ENCODE peak calls at places on chromosome 9, in four cellular contexts. S, N, O and K are unnamed samples. For H3K9me3 and H3K27me3, the result is how much of the 10 kb centered on the place peaks cover.

GRCh38 chr9:135151905-135152304 is 64.4 kb downstream of the OLFM1 start:
- DNase-seq in N (no peak), O (no peak), S (no peak), K (no peak)

GRCh38 chr9:136808075-136808780 is 480 bp downstream of the RABL6 start:
- DNase-seq in O (peak), S (no peak), N (no peak), K (peak)

GRCh38 chr9:127336708-127337352 is 60.1 kb upstream of the SLC2A8 start:
- DNase-seq in O (no peak), N (peak), S (no peak), K (no peak)

GRCh38 chr9:77601476-77602056 is 46.6 kb downstream of the GNA14 start:
- DNase-seq in N (no peak), S (no peak), O (no peak), K (no peak)

GRCh38 chr9:31608881-31609280 is 775.6 kb upstream of the ACO1 start:
- DNase-seq in O (no peak), N (no peak), S (no peak), K (no peak)

GRCh38 chr9:80866121-80866520 is 823.2 kb downstream of the TLE1 start:
- DNase-seq in N (no peak), S (no peak), O (no peak), K (no peak)

GRCh38 chr9:70410368-70410767 is 4.1 kb downstream of the KLF9 start:
- DNase-seq in S (no peak), O (no peak), N (no peak), K (peak)

GRCh38 chr9:37229882-37230482 is 109.6 kb downstream of the ZCCHC7 start:
- DNase-seq in O (no peak), S (no peak), N (no peak), K (no peak)

GRCh38 chr9:77834898-77835505 is 186.9 kb upstream of the GNA14 start:
- DNase-seq in O (no peak), S (no peak), N (no peak), K (no peak)

GRCh38 chr9:77495834-77496671 is 152.1 kb downstream of the GNA14 start:
- DNase-seq in N (no peak), O (no peak), S (no peak), K (no peak)

GRCh38 chr9:73446306-73446705 is 294.6 kb downstream of the ANXA1 start:
- DNase-seq in O (no peak), S (no peak), N (no peak), K (no peak)

GRCh38 chr9:23492126-23493002 is 333.7 kb downstream of the ELAVL2 start:
- DNase-seq in O (no peak), S (no peak), N (no peak), K (no peak)

GRCh38 chr9:68844623-68845612 is 139.9 kb downstream of the PIP5K1B start:
- DNase-seq in O (no peak), N (peak), S (no peak), K (no peak)

GRCh38 chr9:69975681-69976080 is 68.0 kb upstream of the MAMDC2 start:
- DNase-seq in N (no peak), O (no peak), S (no peak), K (no peak)

GRCh38 chr9:127896395-127897193 is 2.8 kb downstream of the ST6GALNAC6 start:
- DNase-seq in N (no peak), S (no peak), O (no peak), K (no peak)

GRCh38 chr9:88949425-88949824 is 41.8 kb upstream of the S1PR3 start:
- DNase-seq in O (no peak), S (no peak), N (no peak), K (no peak)

GRCh38 chr9:77469515-77470197 is 178.5 kb downstream of the GNA14 start:
- DNase-seq in S (no peak), N (no peak), O (no peak), K (no peak)

GRCh38 chr9:23821400-23822181 is 4.4 kb downstream of the ELAVL2 start:
- DNase-seq in S (no peak), O (no peak), N (no peak), K (no peak)

GRCh38 chr9:18490591-18491370 is 16.8 kb downstream of the ADAMTSL1 start:
- DNase-seq in N (peak), S (no peak), O (no peak), K (no peak)

GRCh38 chr9:715310-715709 is 126.2 kb upstream of the DMRT1 start:
- DNase-seq in O (no peak), S (no peak), N (peak), K (no peak)

GRCh38 chr9:121709798-121710197 is 58.4 kb downstream of the DAB2IP start:
- DNase-seq in S (no peak), N (no peak), O (no peak), K (no peak)

GRCh38 chr9:136187683-136188586 is 17.0 kb downstream of the LHX3 start:
- DNase-seq in N (no peak), S (no peak), O (no peak), K (no peak)

GRCh38 chr9:114369567-114370240 is 18.1 kb downstream of the AKNA start:
- DNase-seq in O (no peak), S (no peak), N (no peak), K (no peak)

GRCh38 chr9:28270156-28270555 is 696.9 kb upstream of the C9orf72 start:
- DNase-seq in N (no peak), O (no peak), S (no peak), K (no peak)

GRCh38 chr9:79477955-79478751 is 93.6 kb upstream of the TLE4 start:
- DNase-seq in O (no peak), N (peak), S (no peak), K (no peak)

GRCh38 chr9:86792136-86792535 is 155.2 kb downstream of the GAS1 start:
- DNase-seq in O (no peak), N (no peak), S (no peak), K (no peak)

GRCh38 chr9:120663950-120664349 is 50.3 kb downstream of the MEGF9 start:
- DNase-seq in S (no peak), O (no peak), N (no peak), K (no peak)

GRCh38 chr9:96139592-96140251 is 162.3 kb downstream of the HSD17B3 start:
- DNase-seq in O (no peak), S (no peak), N (peak), K (no peak)

GRCh38 chr9:81420024-81420423 is 269.3 kb downstream of the TLE1 start:
- DNase-seq in N (no peak), O (no peak), S (no peak), K (no peak)

GRCh38 chr9:115845648-115846312 is 307.8 kb upstream of the PAPPA start:
- DNase-seq in O (no peak), N (no peak), S (no peak), K (no peak)

GRCh38 chr9:20753761-20754160 is 69.7 kb downstream of the FOCAD start:
- DNase-seq in O (no peak), S (no peak), N (no peak), K (no peak)

GRCh38 chr9:128155736-128156500 is 4.1 kb upstream of the BBLN start:
- DNase-seq in N (no peak), O (no peak), S (no peak), K (no peak)

GRCh38 chr9:121748727-121749546 is 97.5 kb downstream of the DAB2IP start:
- DNase-seq in N (no peak), O (no peak), S (no peak), K (no peak)

GRCh38 chr9:15357050-15357653 is 50.1 kb upstream of the TTC39B start:
- DNase-seq in N (no peak), S (peak), O (peak), K (peak)

GRCh38 chr9:108639736-108640135 is 216.1 kb downstream of the ACTL7B start:
- DNase-seq in S (no peak), N (no peak), O (no peak), K (no peak)

GRCh38 chr9:108640211-108640610 is 215.6 kb downstream of the ACTL7B start:
- DNase-seq in O (no peak), N (no peak), S (no peak), K (no peak)

GRCh38 chr9:108643756-108644510 is 211.9 kb downstream of the ACTL7B start:
- DNase-seq in O (no peak), N (no peak), S (no peak), K (no peak)

GRCh38 chr9:108650826-108651225 is 205.0 kb downstream of the ACTL7B start:
- DNase-seq in N (no peak), S (no peak), O (no peak), K (no peak)

DNA sequence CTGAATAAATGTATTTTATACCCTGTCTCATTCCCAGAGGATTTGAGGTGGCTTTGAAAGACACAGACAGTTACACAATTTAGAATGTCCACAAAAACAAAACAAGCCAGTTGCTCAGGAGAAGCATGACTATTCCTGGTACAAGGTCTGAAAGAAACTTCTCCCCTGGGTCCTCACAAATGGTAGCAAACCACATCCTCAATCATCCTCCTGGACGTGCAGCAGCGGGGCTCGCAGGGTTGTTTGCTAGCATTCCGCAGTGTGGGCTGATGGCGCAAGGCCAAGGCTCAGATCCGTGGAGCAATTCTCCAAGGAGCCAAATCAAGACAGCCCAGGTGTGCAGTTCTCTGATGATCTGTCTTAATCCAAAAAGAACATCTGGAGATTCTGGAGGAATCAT is 210.3 kb downstream of the ACTL7B start:
- DNase-seq in S (no peak), O (no peak), N (peak), K (no peak)
- H3K9me3 ChIP-seq in S (under half), O (under half), N (under half), K (under half)

DNA sequence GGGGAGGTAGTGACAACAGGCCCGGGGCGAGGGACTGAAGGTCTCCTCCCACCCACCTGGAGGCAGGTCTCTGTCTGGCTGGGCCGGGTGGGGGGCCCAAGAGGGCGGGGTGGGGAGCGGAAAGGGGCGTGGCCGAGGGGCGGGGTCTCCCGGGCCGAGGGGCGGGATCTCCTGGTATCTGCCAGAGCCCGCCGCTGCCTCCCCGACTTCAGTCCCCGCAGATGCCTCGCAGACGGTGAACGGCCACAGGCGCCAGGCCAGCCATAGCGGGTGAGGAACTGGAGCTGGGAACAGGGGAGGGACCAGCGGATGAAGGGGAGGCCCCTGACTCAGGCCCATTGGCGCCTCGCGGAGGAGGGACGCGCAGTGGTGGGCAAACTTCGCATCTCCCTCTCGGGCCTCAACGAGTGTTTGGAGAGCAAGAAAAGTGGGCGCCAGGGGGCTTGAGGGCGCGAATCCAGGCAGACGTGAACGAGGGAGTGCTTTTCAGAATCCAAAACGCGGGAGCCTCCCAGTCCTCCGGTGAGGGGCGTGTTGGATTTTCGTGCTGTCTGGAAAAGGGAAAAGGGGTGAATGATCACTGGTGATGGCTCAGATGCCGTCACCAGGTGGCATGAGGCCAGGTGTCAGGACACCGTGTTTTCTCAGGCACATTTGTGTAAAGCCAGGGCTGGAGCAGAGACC is at the start of gene ADGRD2:
- DNase-seq in N (no peak), O (no peak), S (no peak), K (no peak)
- H3K4me3 ChIP-seq in N (no peak), O (no peak), S (no peak), K (no peak)

DNA sequence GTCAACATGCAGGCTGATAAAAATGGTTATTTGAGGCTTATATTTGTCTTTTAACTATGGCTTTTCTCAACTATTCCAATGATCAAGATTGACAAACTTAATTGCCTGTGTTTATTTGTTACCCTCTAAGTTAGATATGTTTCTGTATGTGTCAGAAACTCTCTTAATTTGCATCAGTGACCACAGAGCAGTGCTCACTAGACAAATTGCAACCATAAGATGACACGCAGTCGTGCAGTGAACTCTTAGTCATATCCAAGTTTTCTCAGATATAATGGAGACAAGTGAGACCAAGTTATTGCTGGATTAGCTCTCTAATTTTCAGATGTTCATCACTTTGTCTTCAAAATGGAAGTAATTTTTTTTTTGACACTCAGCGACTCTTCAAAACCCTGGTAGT is 342.2 kb upstream of the RFX3 start:
- DNase-seq in O (no peak), S (no peak), N (no peak), K (no peak)
- H3K27me3 ChIP-seq in O (under half), S (under half), N (under half), K (under half)

GRCh38 chr9:118321823-118322222 is 617.6 kb downstream of the TLR4 start:
- DNase-seq in S (no peak), O (no peak), N (no peak), K (no peak)

GRCh38 chr9:118318770-118319443 is 614.7 kb downstream of the TLR4 start:
- DNase-seq in N (no peak), O (no peak), S (no peak), K (no peak)

GRCh38 chr9:118316831-118317230 is 612.6 kb downstream of the TLR4 start:
- DNase-seq in O (no peak), N (no peak), S (no peak), K (no peak)
- H3K9me3 ChIP-seq in O (under half), N (under half), S (under half), K (under half)

GRCh38 chr9:83972286-83972685 is 7.7 kb downstream of the HNRNPK start:
- DNase-seq in S (no peak), N (no peak), O (no peak), K (no peak)
- H3K4me3 ChIP-seq in S (no peak), N (no peak), O (no peak), K (no peak)

DNA sequence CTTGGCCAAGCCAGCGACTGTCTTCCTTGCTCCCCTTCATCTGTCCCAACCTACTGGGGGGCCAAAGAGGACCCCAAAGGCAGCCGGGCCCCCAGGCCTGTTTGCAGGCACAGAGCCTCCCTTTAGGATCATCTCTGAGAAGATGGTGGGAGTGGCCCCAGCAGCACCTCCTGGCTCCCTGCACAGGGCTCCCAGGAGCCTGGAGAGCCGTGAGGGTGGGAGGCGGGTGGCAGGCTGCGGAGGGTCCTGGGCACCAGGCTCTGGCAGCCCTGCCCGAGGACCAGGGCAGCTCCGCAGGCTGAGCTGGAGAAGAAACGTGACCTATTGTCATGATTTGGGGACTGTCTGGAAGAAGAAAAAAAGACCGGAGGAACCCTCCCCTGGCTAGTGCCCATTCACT is 33.4 kb downstream of the ASS1 start:
- DNase-seq in S (no peak), O (no peak), N (no peak), K (no peak)
- H3K27me3 ChIP-seq in S (under half), O (under half), N (under half), K (under half)

GRCh38 chr9:40911647-40912046 is 216.8 kb downstream of the FOXD4L6 start:
- DNase-seq in O (no peak), N (no peak), S (no peak), K (no peak)

GRCh38 chr9:40909821-40910220 is 218.7 kb downstream of the FOXD4L6 start:
- DNase-seq in O (no peak), S (no peak), N (no peak), K (no peak)

GRCh38 chr9:40913096-40913719 is 215.3 kb downstream of the FOXD4L6 start:
- DNase-seq in N (no peak), S (no peak), O (no peak), K (no peak)

GRCh38 chr9:40913928-40914673 is 214.4 kb downstream of the FOXD4L6 start:
- DNase-seq in O (no peak), N (no peak), S (no peak), K (no peak)

DNA sequence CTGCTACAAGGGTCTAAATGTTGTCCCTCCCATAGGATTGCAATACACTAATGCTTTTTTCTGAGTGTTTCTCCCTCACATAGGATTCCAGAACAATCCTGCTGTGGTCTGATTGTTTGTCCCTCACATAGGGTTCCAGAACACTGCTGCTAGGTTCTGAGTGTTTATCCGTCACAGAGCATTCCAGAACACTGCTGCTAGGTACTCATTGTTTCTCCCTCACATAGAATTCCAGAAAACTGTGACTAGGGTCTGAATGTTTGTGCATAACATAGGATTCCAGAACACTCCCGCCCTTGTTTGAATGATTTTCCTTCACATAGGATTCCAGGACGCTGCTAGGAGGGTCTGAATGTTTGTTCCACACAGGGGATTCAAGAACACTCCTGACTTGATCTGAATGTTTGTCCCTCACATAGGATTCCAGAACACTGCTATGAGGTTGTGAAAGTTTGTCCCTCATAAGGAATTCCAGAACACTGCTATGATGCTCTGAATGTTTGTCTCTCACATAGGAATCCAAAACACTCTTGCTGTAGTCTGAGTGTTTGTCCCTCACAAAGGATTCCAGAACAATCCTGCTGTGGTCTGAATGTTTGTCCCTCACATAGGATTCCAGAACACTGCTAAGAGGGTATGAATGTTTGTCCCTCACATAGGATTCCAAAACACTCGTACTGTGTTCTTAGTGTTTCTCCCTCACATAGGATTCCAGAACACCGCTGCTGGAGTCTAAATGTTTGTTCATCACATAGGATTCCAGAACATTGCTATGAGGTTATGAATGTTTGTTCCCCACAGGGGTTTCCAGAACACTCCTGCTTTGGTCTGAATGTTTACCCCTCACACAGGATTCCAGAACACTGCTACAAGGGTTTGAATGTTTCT is 213.5 kb downstream of the FOXD4L6 start:
- DNase-seq in S (no peak), O (no peak), N (no peak), K (no peak)
- H3K9me3 ChIP-seq in S (under half), O (half or more), N (under half), K (half or more)

DNA sequence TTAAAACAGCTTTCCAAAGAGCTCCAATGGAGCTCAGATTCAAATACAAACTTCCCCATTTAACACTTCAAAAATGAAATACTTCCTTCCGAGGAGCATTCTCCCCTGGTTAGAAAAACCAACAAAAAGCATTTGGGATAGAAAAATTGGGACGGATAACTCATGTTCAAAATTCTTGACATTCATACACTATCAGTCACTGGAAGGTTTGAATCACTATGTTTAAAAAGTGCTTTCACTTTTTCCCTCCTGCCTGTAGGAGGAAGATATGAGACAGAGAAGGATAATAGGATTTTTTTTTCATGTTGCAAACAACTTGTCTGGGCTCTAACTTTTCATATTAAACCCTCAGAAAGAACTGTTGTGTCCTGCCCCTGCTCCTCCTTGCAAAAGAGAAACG is 412.0 kb downstream of the ACTL7B start:
- DNase-seq in S (no peak), O (no peak), N (no peak), K (no peak)
- H3K4me3 ChIP-seq in S (no peak), O (no peak), N (no peak), K (no peak)

DNA sequence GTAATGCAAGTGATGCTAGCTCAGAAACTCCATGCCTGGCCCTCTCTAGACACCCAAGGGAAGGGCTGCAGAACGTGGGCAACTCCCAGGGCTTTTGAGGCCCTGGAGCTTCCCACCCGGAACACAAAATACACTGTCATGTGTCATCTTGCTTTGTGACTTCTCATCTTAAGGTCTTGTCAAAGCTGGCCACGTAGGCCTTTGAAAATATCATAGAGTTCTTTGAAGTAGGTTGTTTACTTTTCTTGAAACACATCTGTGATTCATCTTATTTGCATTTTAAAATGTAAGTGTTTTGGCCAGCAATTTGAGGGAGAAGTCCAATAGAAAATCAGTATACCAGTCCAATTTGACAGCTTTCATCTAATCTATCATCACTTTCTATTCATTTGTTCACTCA is 40.2 kb upstream of the PALM2AKAP2 start:
- DNase-seq in S (no peak), O (no peak), N (no peak), K (no peak)
- H3K27me3 ChIP-seq in S (under half), O (under half), N (under half), K (under half)